ENCODE peak calls at places on chromosomes 1 and 21, in seven cellular contexts. J is IMR-90, F is mesendoderm, K is H9, C is neuronal stem cell, E is H1, L is trophoblast cell. M is an unnamed sample.

GRCh38 chr1:108715932-108716331 is 3.2 kb downstream of the FNDC7 start:
- DNase-seq in J (no peak), F (no peak), K (no peak), C (no peak), E (no peak), L (no peak), M (no peak)

GRCh38 chr21:40706806-40707205 is 140.2 kb downstream of the DSCAM start:
- DNase-seq in J (no peak), F (no peak), K (no peak), C (no peak), E (no peak), L (peak), M (no peak)

GRCh38 chr1:219465247-219466093 is 147.4 kb downstream of the ZC3H11B start:
- DNase-seq in J (peak), F (no peak), K (no peak), C (no peak), E (no peak), L (no peak), M (peak)

GRCh38 chr1:153684892-153685291 is 6.4 kb downstream of the NPR1 start:
- DNase-seq in J (no peak), F (no peak), K (no peak), C (no peak), E (no peak), L (no peak), M (no peak)

GRCh38 chr1:119743776-119744597 is 24.7 kb downstream of the HMGCS2 start:
- DNase-seq in J (peak), F (peak), K (peak), C (peak), E (peak), L (peak), M (peak)

GRCh38 chr1:172898866-172899265 is 151.9 kb downstream of the TNFSF18 start:
- DNase-seq in J (peak), F (no peak), K (no peak), C (peak), E (no peak), L (no peak), M (no peak)

GRCh38 chr1:163205513-163205912 is 2.8 kb upstream of the RGS5 start:
- DNase-seq in J (peak), F (no peak), K (no peak), C (no peak), E (no peak), L (no peak), M (no peak)

GRCh38 chr1:32178380-32179192 is 889 bp upstream of the TXLNA start:
- DNase-seq in J (no peak), F (no peak), K (no peak), C (no peak), E (no peak), L (no peak), M (peak)

GRCh38 chr1:118333601-118334241 is 148.7 kb upstream of the SPAG17 start:
- DNase-seq in J (no peak), F (peak), K (no peak), C (no peak), E (no peak), L (no peak), M (no peak)

GRCh38 chr1:216186816-216187215 is 236.4 kb downstream of the USH2A start:
- DNase-seq in J (peak), F (no peak), K (no peak), C (no peak), E (no peak), L (no peak), M (peak)

GRCh38 chr1:1916882-1917281 is 1.8 kb downstream of the CALML6 start:
- DNase-seq in J (no peak), F (no peak), K (peak), C (no peak), E (no peak), L (no peak), M (no peak)

GRCh38 chr1:213749558-213749957 is 238.2 kb upstream of the PROX1 start:
- DNase-seq in J (no peak), F (no peak), K (no peak), C (no peak), E (no peak), L (no peak), M (no peak)

GRCh38 chr1:56584910-56585528 is 5.7 kb upstream of the PLPP3 start:
- DNase-seq in J (peak), F (peak), K (no peak), C (peak), E (no peak), L (no peak), M (peak)

GRCh38 chr1:174407705-174408104 is 40.1 kb upstream of the GPR52 start:
- DNase-seq in J (no peak), F (no peak), K (no peak), C (no peak), E (no peak), L (no peak), M (no peak)

GRCh38 chr1:77565321-77565720 is 117.1 kb downstream of the ZZZ3 start:
- DNase-seq in J (no peak), F (no peak), K (no peak), C (no peak), E (no peak), L (peak), M (peak)

GRCh38 chr1:67290236-67290635 is 17.4 kb upstream of the IL12RB2 start:
- DNase-seq in J (no peak), F (no peak), K (no peak), C (no peak), E (no peak), L (no peak), M (no peak)

GRCh38 chr1:158203693-158204457 is 23.2 kb downstream of the CD1D start:
- DNase-seq in J (peak), F (peak), K (no peak), C (peak), E (no peak), L (peak), M (peak)

GRCh38 chr1:8632092-8632491 is 185.3 kb downstream of the RERE start:
- DNase-seq in J (no peak), F (no peak), K (no peak), C (no peak), E (no peak), L (no peak), M (no peak)

GRCh38 chr1:154353460-154353904 is 28.2 kb downstream of the ATP8B2 start:
- DNase-seq in J (peak), F (peak), K (no peak), C (peak), E (no peak), L (peak), M (peak)

GRCh38 chr1:213723187-213723586 is 264.6 kb upstream of the PROX1 start:
- DNase-seq in J (no peak), F (peak), K (no peak), C (no peak), E (no peak), L (no peak), M (no peak)

GRCh38 chr1:226424228-226425003 is 16.5 kb upstream of the PARP1 start:
- DNase-seq in J (peak), F (peak), K (no peak), C (peak), E (no peak), L (no peak), M (peak)
- H2BK5ac ChIP-seq in J (no peak), F (no peak), K (no peak), C (no peak), E (no peak), L (no peak), M (no peak)

GRCh38 chr1:161259765-161260164 is 1.2 kb downstream of the PCP4L1 start:
- DNase-seq in J (no peak), F (no peak), K (no peak), C (no peak), E (no peak), L (no peak), M (no peak)

GRCh38 chr1:161260939-161261858 is 2.7 kb downstream of the PCP4L1 start:
- DNase-seq in J (no peak), F (no peak), K (no peak), C (no peak), E (no peak), L (no peak), M (no peak)

GRCh38 chr1:161260346-161260745 is 1.8 kb downstream of the PCP4L1 start:
- DNase-seq in J (no peak), F (no peak), K (no peak), C (no peak), E (no peak), L (no peak), M (no peak)

GRCh38 chr1:161261859-161262225 is 3.3 kb downstream of the PCP4L1 start:
- DNase-seq in J (no peak), F (no peak), K (no peak), C (no peak), E (no peak), L (no peak), M (no peak)

DNA sequence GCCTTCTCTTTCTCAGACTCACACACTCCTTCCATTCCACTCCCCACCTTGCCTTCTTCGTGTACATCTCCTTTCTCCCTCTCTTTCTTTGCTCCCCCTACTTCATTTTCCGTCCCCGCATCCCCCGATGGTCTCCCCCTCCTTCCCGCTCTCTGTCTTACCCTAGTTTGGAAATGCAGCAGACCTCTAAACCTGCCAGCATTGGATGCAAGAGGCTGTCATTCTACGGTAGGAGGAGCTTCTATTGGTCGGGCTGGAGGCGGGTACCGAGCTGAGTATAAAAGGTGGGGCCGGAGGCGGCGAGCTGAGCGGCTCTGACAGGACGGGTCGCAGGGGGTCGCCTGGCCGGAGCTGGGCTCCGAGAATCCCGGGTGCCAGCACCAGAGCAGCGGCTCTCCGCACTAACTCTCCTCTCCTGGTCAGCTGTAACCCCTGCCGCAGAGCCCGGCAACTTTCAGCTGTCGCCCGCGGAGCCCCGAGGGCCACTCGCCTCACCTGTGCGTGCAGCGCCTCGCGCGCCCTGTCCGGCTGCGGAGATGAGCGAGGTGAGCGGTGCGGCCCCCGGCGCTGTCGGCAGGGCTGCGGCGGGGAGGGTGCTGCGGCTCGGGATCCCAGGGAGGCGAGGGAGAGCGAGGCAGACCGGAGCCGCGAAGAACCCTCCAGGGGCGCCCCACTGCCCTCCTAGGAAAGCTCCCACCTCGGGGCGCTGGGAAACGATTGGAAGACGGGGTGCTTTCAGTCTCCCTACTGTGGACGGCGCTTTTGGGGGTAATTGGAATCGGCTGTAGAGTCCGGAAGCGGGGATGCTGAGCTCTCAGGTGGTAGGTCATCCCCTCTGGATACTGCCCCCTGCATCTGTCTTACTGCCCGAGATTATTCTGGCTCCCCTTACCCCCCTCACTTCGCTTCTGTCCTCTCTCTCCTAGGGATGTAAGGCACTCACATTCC is at the start of gene PCP4L1:
- DNase-seq in J (peak), F (peak), K (peak), C (peak), E (peak), L (no peak), M (peak)
- H2AK5ac ChIP-seq in J (no peak), F (no peak), K (no peak), C (no peak), E (no peak), L (no peak), M (no peak)

GRCh38 chr21:44783023-44783696 is 18.5 kb downstream of the UBE2G2 start:
- DNase-seq in J (no peak), F (no peak), K (no peak), C (no peak), E (no peak), L (no peak), M (no peak)

GRCh38 chr21:44784810-44785209 is 16.8 kb downstream of the UBE2G2 start:
- DNase-seq in J (no peak), F (no peak), K (no peak), C (no peak), E (no peak), L (no peak), M (no peak)

GRCh38 chr21:44789880-44790279 is 11.7 kb downstream of the UBE2G2 start:
- DNase-seq in J (peak), F (no peak), K (no peak), C (no peak), E (no peak), L (no peak), M (peak)

GRCh38 chr21:44790401-44790800 is 11.2 kb downstream of the UBE2G2 start:
- DNase-seq in J (no peak), F (no peak), K (no peak), C (no peak), E (no peak), L (no peak), M (no peak)

DNA sequence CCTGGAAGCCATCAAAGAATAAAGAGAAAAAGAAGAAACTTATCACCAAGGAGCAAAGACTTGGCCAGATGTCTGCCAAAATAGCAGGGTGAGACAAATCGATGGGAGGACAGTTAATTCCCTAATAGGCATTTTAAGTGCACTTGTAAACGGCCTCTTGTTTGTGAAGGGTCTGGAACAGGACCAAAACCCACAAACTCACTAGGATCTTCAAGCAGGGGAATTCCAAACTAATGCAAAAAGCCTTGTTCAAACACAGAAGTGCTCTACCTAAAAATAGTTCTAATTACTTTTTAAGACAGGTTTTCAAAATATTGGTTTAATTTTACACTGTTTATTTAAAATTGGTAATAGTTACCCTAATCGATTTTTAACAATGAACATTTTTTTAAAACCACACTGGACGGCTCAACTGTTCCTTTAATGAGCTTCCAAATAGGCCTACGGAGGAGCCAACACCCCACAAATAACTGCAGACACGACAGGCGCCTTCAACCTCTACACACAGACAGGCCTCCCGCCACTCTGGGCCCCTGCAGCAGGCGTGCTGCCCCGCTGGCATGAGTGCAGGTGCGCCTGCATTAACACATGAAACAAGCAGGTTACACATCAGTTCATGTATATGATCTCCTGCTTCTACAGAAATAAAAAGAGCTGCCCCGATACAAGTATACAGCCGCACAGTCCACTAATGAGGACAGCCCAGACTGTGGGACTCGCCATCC is 15.8 kb downstream of the UBE2G2 start:
- DNase-seq in J (peak), F (no peak), K (no peak), C (no peak), E (no peak), L (no peak), M (peak)
- H2BK5ac ChIP-seq in J (no peak), F (no peak), K (no peak), C (no peak), E (no peak), L (no peak), M (no peak)

GRCh38 chr1:203913045-203913444 is 51.6 kb downstream of the SNRPE start:
- DNase-seq in J (no peak), F (no peak), K (no peak), C (no peak), E (no peak), L (no peak), M (no peak)
- H2AK5ac ChIP-seq in J (no peak), F (no peak), K (no peak), C (no peak), E (no peak), L (no peak), M (no peak)

GRCh38 chr21:29104239-29104708 is 26.2 kb upstream of the MAP3K7CL start:
- DNase-seq in J (peak), F (no peak), K (no peak), C (peak), E (no peak), L (no peak), M (peak)
- H2BK5ac ChIP-seq in J (peak), F (no peak), K (no peak), C (no peak), E (no peak), L (no peak), M (no peak)